ENCODE peak calls at places on chromosomes 3 and 15, in nine cellular contexts. Q is cardiac fibroblast, U is spleen, N is breast epithelium, Z is choroid plexus epithelial cell, Y is brain microvascular endothelial cell, V is heart left ventricle, K is tibial nerve, T is stomach. A is an unnamed sample.
A peak's percentile ranks its signal among the peaks of the same experiment; 100 is the strongest.

GRCh38 chr3:141074529-141074928 is 23.4 kb downstream of the SPSB4 start:
- DNase-seq in Y (no peak), N (no peak), U (no peak), V (no peak), Z (no peak), T (no peak), Q (no peak), K (no peak), A (no peak)

GRCh38 chr15:81914734-81915234 is 131.0 kb downstream of the MEX3B start:
- DNase-seq in U (peak; percentile 72), Y (no peak), T (no peak), V (peak; percentile 88), N (no peak), Z (no peak), Q (no peak), K (no peak), A (peak; percentile 60)

GRCh38 chr15:81003023-81003350 is 2.3 kb downstream of the TLNRD1 start:
- DNase-seq in U (peak; percentile 84), K (no peak), Y (no peak), T (no peak), Q (no peak), Z (no peak), V (no peak), N (no peak), A (no peak)

GRCh38 chr15:60301024-60301423 is 96.8 kb downstream of the ANXA2 start:
- DNase-seq in N (no peak), V (no peak), K (no peak), T (no peak), Y (no peak), Q (peak; percentile 10), Z (no peak), U (no peak), A (no peak)

GRCh38 chr15:74400915-74401757 is 32.6 kb downstream of the SEMA7A start:
- DNase-seq in T (no peak), Z (no peak), N (no peak), Y (no peak), U (no peak), K (no peak), V (no peak), Q (no peak), A (no peak)

GRCh38 chr3:67357610-67358458 is 296.6 kb downstream of the SUCLG2 start:
- DNase-seq in T (no peak), Z (peak; percentile 51), U (no peak), V (no peak), Q (peak; percentile 49), K (no peak), Y (peak; percentile 21), N (no peak), A (no peak)

GRCh38 chr15:90571063-90571541 is 41.4 kb downstream of the CRTC3 start:
- DNase-seq in V (peak; percentile 61), N (peak; percentile 46), K (peak; percentile 46), Q (peak; percentile 66), T (no peak), Y (peak; percentile 29), Z (no peak), U (peak; percentile 75), A (peak; percentile 67)

GRCh38 chr15:62835351-62835750 is 207.2 kb upstream of the TPM1 start:
- DNase-seq in K (no peak), V (peak; percentile 77), U (no peak), N (peak; percentile 92), T (no peak), Q (peak; percentile 44), Z (peak; percentile 28), Y (no peak), A (peak; percentile 47)

GRCh38 chr3:38001456-38002081 is 11.0 kb downstream of the VILL start:
- DNase-seq in N (no peak), Q (no peak), V (peak; percentile 32), U (peak; percentile 77), Z (no peak), K (no peak), Y (no peak), T (peak; percentile 87), A (peak; percentile 46)

GRCh38 chr15:32704343-32705076 is 13.3 kb upstream of the GREM1 start:
- DNase-seq in Q (peak; percentile 65), U (no peak), Z (peak; percentile 63), T (no peak), N (no peak), V (no peak), K (no peak), Y (no peak), A (no peak)

DNA sequence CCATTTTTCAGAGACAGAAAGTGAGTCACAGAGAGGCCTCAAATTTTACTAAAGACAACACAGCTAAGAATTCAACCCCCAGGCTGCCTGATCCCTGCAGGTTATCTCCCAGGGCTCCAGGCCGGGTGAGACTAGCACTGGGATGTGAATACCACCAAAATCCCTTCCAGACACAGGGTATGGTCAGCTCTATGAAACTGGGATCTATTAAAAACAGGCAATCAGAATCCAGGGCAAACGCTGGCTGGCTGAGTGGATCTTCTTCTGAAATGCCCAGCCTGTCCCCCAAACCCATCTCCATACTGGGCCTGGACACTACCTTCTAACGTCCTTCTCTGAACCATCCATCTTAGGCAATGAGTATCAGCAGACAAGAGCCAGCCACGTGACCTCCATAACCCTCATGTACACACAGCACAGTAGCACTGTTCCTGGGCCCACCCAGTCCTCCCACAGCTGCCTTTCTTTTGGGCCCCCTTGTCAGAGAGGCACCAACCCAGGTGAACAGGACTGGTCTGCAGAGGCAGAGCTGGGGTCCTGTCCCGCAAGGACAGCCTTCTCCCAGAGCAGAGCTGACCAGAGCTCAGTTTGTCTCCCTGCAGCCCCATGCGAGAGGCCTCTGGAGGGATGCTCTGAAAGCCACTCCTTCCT is 1.9 kb downstream of the RAB6B start:
- DNase-seq in U (no peak), Q (no peak), N (no peak), K (no peak), Z (no peak), Y (no peak), T (no peak), V (no peak), A (no peak)
- H3K4me3 ChIP-seq in U (no peak overlapping the region), Q (no peak overlapping the region), N (no peak overlapping the region), K (no peak overlapping the region), Z (no peak overlapping the region), Y (no peak overlapping the region), T (peak overlapping the region; percentile 83), V (peak overlapping the region; percentile 68), A (peak overlapping the region; percentile 77)

GRCh38 chr3:46454209-46454595 is 10.5 kb downstream of the LTF start:
- DNase-seq in Z (no peak), N (no peak), U (no peak), Y (no peak), Q (no peak), T (no peak), K (no peak), V (no peak), A (no peak)

GRCh38 chr3:46449755-46450552 is 14.8 kb downstream of the LTF start:
- DNase-seq in V (no peak), U (no peak), Y (no peak), Q (peak; percentile 35), Z (peak; percentile 22), T (no peak), N (no peak), K (no peak), A (no peak)

GRCh38 chr3:46453526-46454208 is 11.0 kb downstream of the LTF start:
- DNase-seq in K (no peak), T (no peak), Z (no peak), N (no peak), U (no peak), Q (no peak), Y (no peak), V (no peak), A (no peak)

GRCh38 chr3:46447535-46447934 is 17.2 kb downstream of the LTF start:
- DNase-seq in Z (no peak), V (no peak), T (no peak), Q (no peak), N (no peak), Y (no peak), U (no peak), K (no peak), A (no peak)

DNA sequence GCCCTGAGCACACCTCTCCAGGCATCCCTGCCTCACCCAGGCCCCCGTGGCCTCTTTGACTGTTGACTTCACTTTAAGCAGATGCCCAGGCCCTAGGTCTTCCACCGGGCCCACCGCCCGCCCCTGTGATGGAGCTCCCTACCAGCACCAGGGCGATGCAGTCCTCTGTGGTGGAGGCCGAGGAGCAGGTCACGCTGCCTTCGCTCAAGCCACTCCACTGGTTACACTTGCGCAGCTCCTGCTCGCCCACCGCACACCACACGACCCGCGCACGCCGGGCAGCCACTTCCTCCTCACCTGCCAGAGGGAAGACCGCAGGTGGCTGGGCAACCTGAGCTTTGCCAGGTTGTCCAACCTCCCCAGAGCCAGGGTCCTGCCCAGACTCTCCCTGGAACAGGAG is 16.0 kb downstream of the LTF start:
- DNase-seq in K (no peak), T (no peak), Z (no peak), U (no peak), N (no peak), Q (no peak), V (no peak), Y (no peak), A (no peak)
- H3K4me3 ChIP-seq in K (no peak overlapping the region), T (no peak overlapping the region), Z (no peak overlapping the region), U (no peak overlapping the region), N (no peak overlapping the region), Q (no peak overlapping the region), V (no peak overlapping the region), Y (no peak overlapping the region), A (no peak overlapping the region)

GRCh38 chr3:194521514-194522260 is 34.9 kb upstream of the ATP13A3 start:
- DNase-seq in Y (no peak), U (no peak), K (no peak), N (no peak), T (no peak), V (no peak), Q (peak; percentile 84), Z (peak; percentile 61), A (no peak)
- H3K4me3 ChIP-seq in Y (no peak overlapping the region), U (no peak overlapping the region), K (no peak overlapping the region), N (no peak overlapping the region), T (no peak overlapping the region), V (no peak overlapping the region), Q (no peak overlapping the region), Z (no peak overlapping the region), A (no peak overlapping the region)

GRCh38 chr3:61149236-61149635 is 102.0 kb downstream of the FHIT start:
- DNase-seq in Y (no peak), Q (no peak), Z (no peak), V (no peak), T (no peak), U (no peak), K (no peak), N (no peak), A (no peak)

GRCh38 chr3:61141697-61142096 is 109.6 kb downstream of the FHIT start:
- DNase-seq in T (no peak), U (no peak), V (no peak), K (no peak), N (no peak), Y (no peak), Z (no peak), Q (no peak), A (no peak)

GRCh38 chr3:61141184-61141583 is 110.1 kb downstream of the FHIT start:
- DNase-seq in Q (no peak), Z (no peak), N (no peak), K (no peak), T (no peak), Y (no peak), U (no peak), V (no peak), A (no peak)

DNA sequence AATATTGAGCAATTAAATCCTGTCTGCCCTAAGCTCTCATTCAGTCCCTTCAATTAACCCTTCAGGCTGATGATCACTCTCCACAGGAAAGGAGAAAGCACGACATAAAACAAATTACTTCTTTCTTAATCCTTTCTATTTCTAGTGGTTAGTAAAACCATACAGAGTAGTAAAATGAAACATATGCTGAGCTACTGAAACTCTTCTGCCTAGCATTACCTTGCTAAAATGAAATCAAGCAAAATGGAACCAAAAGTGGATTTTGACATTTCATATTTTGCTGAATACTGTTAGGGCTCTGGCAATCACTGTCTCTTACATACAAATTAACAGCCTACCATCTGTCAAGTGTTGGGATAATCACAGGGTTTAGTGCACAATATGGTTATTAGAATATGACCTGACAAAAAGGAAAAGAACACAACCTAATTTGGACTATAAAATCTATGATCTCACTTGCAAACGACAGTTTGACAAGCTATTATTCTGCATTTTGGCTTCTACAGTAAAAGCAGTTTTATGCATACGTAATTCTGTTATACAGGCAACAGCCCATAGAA is 105.2 kb downstream of the FHIT start:
- DNase-seq in Q (no peak), T (no peak), K (no peak), Z (no peak), U (no peak), N (no peak), V (no peak), Y (no peak), A (no peak)
- H3K4me3 ChIP-seq in Q (no peak overlapping the region), T (no peak overlapping the region), K (no peak overlapping the region), Z (no peak overlapping the region), U (no peak overlapping the region), N (no peak overlapping the region), V (no peak overlapping the region), Y (no peak overlapping the region), A (no peak overlapping the region)

A was measured in psoas muscle.